ENCODE peak calls at places on chromosomes 13 and 19, in nine cellular contexts. R, Z, D, G, F, H, W, Q and L are unnamed samples.

GRCh38 chr19:38020331-38020730 is 113.3 kb downstream of the SIPA1L3 start:
- DNase-seq in R (no peak), Z (no peak), D (no peak), G (no peak), F (no peak), H (no peak), W (no peak), Q (no peak), L (no peak)

GRCh38 chr13:50991624-50992610 is 82.3 kb downstream of the RNASEH2B start:
- DNase-seq in R (no peak), Z (no peak), D (no peak), G (no peak), F (no peak), H (peak), W (no peak), Q (no peak), L (peak)

GRCh38 chr13:113542751-113543424 is 41.7 kb upstream of the TFDP1 start:
- DNase-seq in R (no peak), Z (no peak), D (no peak), G (no peak), F (no peak), H (no peak), W (no peak), Q (peak), L (peak)

GRCh38 chr19:21569497-21569870 is 64.1 kb downstream of the ZNF429 start:
- DNase-seq in R (no peak), Z (no peak), D (no peak), G (no peak), F (no peak), H (no peak), W (peak), Q (peak), L (no peak)

GRCh38 chr13:50884270-50884669 is 25.3 kb upstream of the RNASEH2B start:
- DNase-seq in R (no peak), Z (no peak), D (no peak), G (no peak), F (no peak), H (no peak), W (no peak), Q (no peak), L (no peak)

GRCh38 chr19:44993926-44994537 is 7.2 kb upstream of the RELB start:
- DNase-seq in R (no peak), Z (no peak), D (no peak), G (no peak), F (no peak), H (no peak), W (no peak), Q (no peak), L (no peak)

GRCh38 chr13:27622102-27622820 is 569 bp downstream of the POLR1D start:
- DNase-seq in R (no peak), Z (no peak), D (no peak), G (no peak), F (no peak), H (peak), W (no peak), Q (no peak), L (no peak)

GRCh38 chr13:43878897-43879322 is 630 bp downstream of the CCDC122 start:
- DNase-seq in R (peak), Z (no peak), D (no peak), G (no peak), F (peak), H (no peak), W (no peak), Q (peak), L (no peak)

GRCh38 chr19:15443838-15444237 is 5.9 kb downstream of the WIZ start:
- DNase-seq in R (no peak), Z (no peak), D (no peak), G (no peak), F (peak), H (no peak), W (no peak), Q (peak), L (no peak)

GRCh38 chr13:60790620-60791019 is 393.6 kb downstream of the TDRD3 start:
- DNase-seq in R (no peak), Z (no peak), D (no peak), G (no peak), F (no peak), H (no peak), W (no peak), Q (peak), L (no peak)

GRCh38 chr19:39498262-39499081 is at the start of gene DLL3:
- DNase-seq in R (no peak), Z (peak), D (no peak), G (no peak), F (no peak), H (peak), W (peak), Q (no peak), L (peak)

GRCh38 chr19:33502991-33503790 is 18.4 kb downstream of the PEPD start:
- DNase-seq in R (no peak), Z (no peak), D (no peak), G (no peak), F (no peak), H (no peak), W (no peak), Q (peak), L (no peak)

GRCh38 chr13:112586334-112586733 is 1.6 kb downstream of the TUBGCP3 start:
- DNase-seq in R (no peak), Z (no peak), D (no peak), G (no peak), F (no peak), H (no peak), W (no peak), Q (no peak), L (no peak)

GRCh38 chr13:21240586-21240985 is 64.1 kb downstream of the MRPL57 start:
- DNase-seq in R (peak), Z (no peak), D (peak), G (peak), F (no peak), H (no peak), W (no peak), Q (no peak), L (no peak)

GRCh38 chr19:33724723-33725060 is 72.0 kb upstream of the KCTD15 start:
- DNase-seq in R (no peak), Z (no peak), D (no peak), G (no peak), F (no peak), H (peak), W (no peak), Q (no peak), L (no peak)

GRCh38 chr13:25168800-25169199 is 3.3 kb downstream of the AMER2 start:
- DNase-seq in R (no peak), Z (no peak), D (no peak), G (no peak), F (no peak), H (no peak), W (no peak), Q (no peak), L (no peak)

GRCh38 chr13:78100481-78100880 is 181.8 kb upstream of the EDNRB start:
- DNase-seq in R (no peak), Z (no peak), D (no peak), G (peak), F (no peak), H (no peak), W (no peak), Q (no peak), L (no peak)

GRCh38 chr13:32537580-32538233 is 888 bp downstream of the N4BP2L2 start:
- DNase-seq in R (no peak), Z (peak), D (no peak), G (no peak), F (peak), H (no peak), W (no peak), Q (peak), L (peak)

GRCh38 chr13:102020611-102021216 is 381.1 kb downstream of the FGF14 start:
- DNase-seq in R (no peak), Z (no peak), D (no peak), G (no peak), F (no peak), H (no peak), W (no peak), Q (no peak), L (no peak)

GRCh38 chr19:42184401-42184861 is 33.0 kb downstream of the DEDD2 start:
- DNase-seq in R (peak), Z (peak), D (no peak), G (peak), F (peak), H (peak), W (peak), Q (peak), L (peak)

GRCh38 chr13:35768126-35768525 is 291.6 kb upstream of the MAB21L1 start:
- DNase-seq in R (no peak), Z (no peak), D (no peak), G (no peak), F (no peak), H (peak), W (no peak), Q (no peak), L (no peak)

GRCh38 chr13:101626925-101627555 is 174.6 kb downstream of the ITGBL1 start:
- DNase-seq in R (no peak), Z (peak), D (no peak), G (no peak), F (no peak), H (no peak), W (no peak), Q (no peak), L (no peak)

GRCh38 chr19:5170329-5170745 is 170.3 kb downstream of the PTPRS start:
- DNase-seq in R (no peak), Z (peak), D (no peak), G (no peak), F (no peak), H (no peak), W (no peak), Q (no peak), L (peak)

GRCh38 chr19:43446746-43447489 is 18.5 kb downstream of the LYPD3 start:
- DNase-seq in R (peak), Z (peak), D (peak), G (no peak), F (peak), H (peak), W (peak), Q (peak), L (peak)

GRCh38 chr13:113332615-113333014 is 31.3 kb downstream of the GRTP1 start:
- DNase-seq in R (no peak), Z (no peak), D (no peak), G (no peak), F (no peak), H (no peak), W (no peak), Q (no peak), L (no peak)